ENCODE peak calls at places on chromosomes 5 and 9, in five cellular contexts. X is heart left ventricle, Q is PC-9, B is heart right ventricle, Y is aorta. M is an unnamed sample.

GRCh38 chr9:129173296-129174101 is 4.6 kb downstream of the IER5L start:
- DNase-seq in Q (no peak), X (no peak), B (no peak), Y (no peak), M (no peak)

GRCh38 chr5:6950250-6950649 is 237.0 kb downstream of the TENT4A start:
- DNase-seq in X (no peak), B (no peak), Q (no peak), Y (no peak), M (no peak)

GRCh38 chr9:37784291-37784639 is 599 bp downstream of the EXOSC3 start:
- DNase-seq in Y (no peak), X (no peak), B (no peak), Q (no peak), M (no peak)

GRCh38 chr9:74666625-74667316 is 169.6 kb downstream of the RORB start:
- DNase-seq in Y (no peak), Q (no peak), X (no peak), B (no peak), M (no peak)

GRCh38 chr9:94656190-94656589 is 16.9 kb upstream of the FBP1 start:
- DNase-seq in X (no peak), B (no peak), Y (no peak), Q (no peak), M (no peak)

GRCh38 chr9:128091144-128091543 is 23.1 kb downstream of the SLC25A25 start:
- DNase-seq in Q (no peak), B (peak; percentile 48), Y (peak; percentile 89), X (peak; percentile 72), M (peak; percentile 83)

GRCh38 chr5:56270058-56270457 is 36.9 kb upstream of the ANKRD55 start:
- DNase-seq in Y (no peak), B (no peak), X (no peak), Q (no peak), M (no peak)

GRCh38 chr5:161850491-161850890 is 2.6 kb downstream of the GABRA1 start:
- DNase-seq in B (no peak), X (no peak), Y (no peak), Q (no peak), M (no peak)

GRCh38 chr9:92151691-92152393 is 36.6 kb upstream of the SPTLC1 start:
- DNase-seq in Y (peak; percentile 61), B (no peak), Q (peak; percentile 97), X (no peak), M (peak; percentile 46)

GRCh38 chr5:53127107-53127506 is 17.6 kb upstream of the MOCS2 start:
- DNase-seq in B (no peak), Y (no peak), Q (no peak), X (no peak), M (no peak)

GRCh38 chr5:57338068-57338848 is 144.4 kb downstream of the ACTBL2 start:
- DNase-seq in Y (no peak), X (no peak), B (no peak), Q (peak; percentile 31), M (no peak)

GRCh38 chr9:32247173-32247572 is 137.3 kb upstream of the ACO1 start:
- DNase-seq in Y (no peak), Q (no peak), X (no peak), B (no peak), M (no peak)

GRCh38 chr9:32015795-32016194 is 368.6 kb upstream of the ACO1 start:
- DNase-seq in B (no peak), Q (no peak), X (no peak), Y (no peak), M (no peak)

GRCh38 chr9:104774831-104775573 is 11.1 kb downstream of the NIPSNAP3B start:
- DNase-seq in X (peak; percentile 46), B (no peak), Q (no peak), Y (no peak), M (no peak)

GRCh38 chr5:149445739-149446369 is 66.8 kb upstream of the IL17B start:
- DNase-seq in Q (peak; percentile 41), B (no peak), X (peak; percentile 57), Y (no peak), M (no peak)

GRCh38 chr5:120779674-120780073 is 315.6 kb downstream of the PRR16 start:
- DNase-seq in Q (no peak), Y (no peak), B (no peak), X (no peak), M (no peak)

GRCh38 chr5:2948875-2949274 is 197.4 kb upstream of the IRX2 start:
- DNase-seq in Q (no peak), X (no peak), B (no peak), Y (no peak), M (no peak)

GRCh38 chr9:116081437-116082110 is 72.0 kb upstream of the PAPPA start:
- DNase-seq in Q (no peak), Y (no peak), B (no peak), X (no peak), M (no peak)

GRCh38 chr5:107389130-107389553 is 281.6 kb downstream of the EFNA5 start:
- DNase-seq in X (no peak), B (no peak), Q (peak; percentile 41), Y (no peak), M (no peak)

GRCh38 chr5:11588803-11589202 is 315.4 kb downstream of the CTNND2 start:
- DNase-seq in Y (no peak), X (no peak), B (peak; percentile 12), Q (no peak), M (no peak)

GRCh38 chr9:124077915-124078572 is 66.5 kb downstream of the LHX2 start:
- DNase-seq in Q (peak; percentile 74), X (peak; percentile 55), Y (no peak), B (no peak), M (no peak)

GRCh38 chr5:64229163-64229774 is 63.6 kb downstream of the RNF180 start:
- DNase-seq in Y (no peak), B (no peak), Q (no peak), X (no peak), M (no peak)

GRCh38 chr9:93452710-93453046 is 703 bp downstream of the FAM120AOS start:
- DNase-seq in Y (peak; percentile 68), X (peak; percentile 40), B (no peak), Q (no peak), M (no peak)

GRCh38 chr9:73202992-73203391 is 51.3 kb downstream of the ANXA1 start:
- DNase-seq in B (no peak), Y (no peak), Q (no peak), X (no peak), M (no peak)

GRCh38 chr5:53041740-53042139 is 52.6 kb downstream of the ITGA2 start:
- DNase-seq in Q (no peak), X (no peak), B (no peak), Y (no peak), M (no peak)

GRCh38 chr9:112894031-112894430 is 3.4 kb upstream of the SLC46A2 start:
- DNase-seq in Q (no peak), X (no peak), B (no peak), Y (no peak), M (no peak)

DNA sequence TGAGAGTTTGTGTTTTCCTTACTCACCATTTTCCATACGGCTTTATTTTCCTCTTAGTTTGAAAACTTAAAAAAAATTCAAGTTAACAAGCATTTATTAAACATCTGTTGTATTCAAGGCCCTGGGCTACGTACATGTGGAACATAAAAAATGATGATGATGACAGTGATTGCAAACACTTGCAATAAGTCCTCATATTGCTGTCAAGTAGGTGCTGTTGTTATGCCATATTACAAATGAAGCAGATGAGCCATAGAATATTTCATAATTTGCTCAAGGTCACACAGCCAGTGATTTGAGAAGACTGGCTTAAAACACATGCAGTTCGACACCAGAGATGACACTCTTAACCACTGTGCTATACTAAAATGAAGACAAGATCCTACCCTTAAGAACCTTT is 180.7 kb downstream of the COMMD10 start:
- DNase-seq in Q (no peak), Y (no peak), B (no peak), X (no peak), M (no peak)
- H3K27me3 ChIP-seq in Q (no peaks in the 10 kb centered on the region), Y (no peaks in the 10 kb centered on the region), B (no peaks in the 10 kb centered on the region), X (no peaks in the 10 kb centered on the region), M (no peaks in the 10 kb centered on the region)

DNA sequence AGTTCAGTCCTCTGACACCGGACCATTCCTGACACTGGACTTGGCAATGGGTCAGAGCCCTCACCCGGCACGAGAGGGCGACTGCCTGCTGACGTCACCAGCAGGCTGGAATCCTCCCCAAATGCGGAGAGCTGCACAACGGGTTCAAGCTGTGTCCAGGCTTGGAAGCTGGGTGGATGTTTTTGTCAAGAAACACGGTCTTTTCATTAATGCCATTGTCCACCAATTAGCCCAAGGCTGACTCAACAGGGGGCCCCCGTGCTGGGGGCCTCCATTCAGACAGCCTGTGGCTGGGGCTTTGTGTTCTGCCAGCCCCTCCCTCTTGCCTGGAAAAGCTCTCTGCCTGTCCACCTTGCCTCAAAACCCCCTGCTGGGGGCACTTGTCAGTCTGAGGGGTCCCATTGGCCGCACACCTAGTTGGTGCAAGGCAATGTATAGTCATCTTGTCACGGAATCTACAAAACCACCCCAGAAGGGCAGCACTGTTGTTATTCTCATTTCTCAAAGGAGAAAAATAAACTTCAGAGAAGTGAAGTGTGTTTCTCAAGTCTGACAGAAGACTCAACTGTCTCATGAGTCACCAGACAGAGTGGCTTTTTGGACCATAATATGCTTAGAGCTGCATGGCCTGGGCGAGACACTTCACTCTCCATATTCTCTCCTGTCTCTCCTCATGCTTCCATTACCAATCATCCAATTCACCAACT is 24.6 kb downstream of the NDUFA8 start:
- DNase-seq in X (no peak), Y (no peak), Q (no peak), B (no peak), M (no peak)
- H3K27me3 ChIP-seq in X (no peaks in the 10 kb centered on the region), Y (no peaks in the 10 kb centered on the region), Q (no peaks in the 10 kb centered on the region), B (no peaks in the 10 kb centered on the region), M (no peaks in the 10 kb centered on the region)

GRCh38 chr9:68791169-68791568 is 86.1 kb downstream of the PIP5K1B start:
- DNase-seq in Y (no peak), X (no peak), Q (no peak), B (no peak), M (no peak)

GRCh38 chr9:68797116-68797515 is 92.1 kb downstream of the PIP5K1B start:
- DNase-seq in B (no peak), Q (no peak), Y (no peak), X (no peak), M (no peak)

GRCh38 chr9:68795411-68795810 is 90.4 kb downstream of the PIP5K1B start:
- DNase-seq in Y (no peak), Q (no peak), X (no peak), B (no peak), M (no peak)

GRCh38 chr9:68794898-68795297 is 89.9 kb downstream of the PIP5K1B start:
- DNase-seq in Y (no peak), Q (no peak), B (no peak), X (no peak), M (no peak)

DNA sequence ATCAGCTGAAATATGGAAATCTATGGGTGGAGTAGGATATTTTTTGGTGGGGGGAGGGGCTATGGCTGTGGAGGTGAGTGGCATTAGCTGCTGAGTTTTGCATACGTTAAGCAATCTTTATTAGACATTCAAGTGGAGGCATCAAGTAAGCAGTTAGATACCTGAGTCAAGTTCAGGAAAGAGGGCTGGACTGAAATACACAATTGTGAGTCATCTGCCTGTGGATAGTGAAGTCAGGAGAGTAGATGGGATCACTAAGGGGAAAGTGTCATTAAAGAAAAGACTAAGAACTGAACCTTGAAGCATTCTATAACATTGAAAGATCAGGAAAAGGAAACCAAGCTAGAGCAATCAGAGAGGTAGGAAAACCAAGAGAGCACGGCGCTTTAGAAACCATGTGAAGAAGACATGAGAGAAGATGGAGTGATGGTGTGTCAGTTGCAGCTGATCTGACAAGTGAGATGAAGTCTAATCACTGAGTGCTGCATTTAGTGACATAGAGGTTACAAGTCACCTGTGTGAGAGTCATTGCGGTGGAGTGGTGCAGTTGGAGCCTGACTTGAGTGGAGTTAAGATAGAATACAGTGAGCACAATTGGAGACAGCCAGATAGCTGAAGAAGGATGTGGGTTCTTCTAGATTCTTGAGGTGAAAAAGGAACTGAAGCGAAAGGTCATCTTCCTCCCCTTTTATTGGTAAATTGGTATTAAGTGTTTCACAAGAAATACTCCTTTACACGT is 88.7 kb downstream of the PIP5K1B start:
- DNase-seq in B (no peak), Q (no peak), X (no peak), Y (no peak), M (no peak)
- H3K27me3 ChIP-seq in B (no peaks in the 10 kb centered on the region), Q (peaks cover 72% of the 10 kb centered on the region), X (no peaks in the 10 kb centered on the region), Y (no peaks in the 10 kb centered on the region), M (no peaks in the 10 kb centered on the region)

GRCh38 chr5:176849611-176850227 is 39.4 kb downstream of the UNC5A start:
- DNase-seq in X (no peak), Q (no peak), Y (no peak), B (no peak), M (no peak)
- H3K27me3 ChIP-seq in X (peaks cover 21% of the 10 kb centered on the region), Q (no peaks in the 10 kb centered on the region), Y (no peaks in the 10 kb centered on the region), B (peaks cover 78% of the 10 kb centered on the region), M (no peaks in the 10 kb centered on the region)

M was measured in right atrium auricular region.